ENCODE peak calls at places on chromosomes 16 and 17, in nine cellular contexts. One of them, this sample, is unnamed.

GRCh38 chr17:46770818-46771600 is 47.5 kb downstream of the WNT3 start:
- DNase-seq in activated CD8-positive, alpha-beta memory T cell treated with anti-CD3 and anti-CD28 coated beads, Interleukin-2, amount 50 U/mL, for 4 hours: no peak
- DNase-seq in GM04504: no peak
- DNase-seq in WTC11: peak
- DNase-seq in fibroblast of lung: peak
- DNase-seq in heart left ventricle: peak
- DNase-seq in HT1080: peak
- DNase-seq in globus pallidus: no peak
- DNase-seq in gastrocnemius medialis: no peak
- DNase-seq in this sample: peak

GRCh38 chr16:85894266-85894665 is 4.7 kb upstream of the IRF8 start:
- DNase-seq in globus pallidus: no peak
- DNase-seq in WTC11: peak
- DNase-seq in activated CD8-positive, alpha-beta memory T cell treated with anti-CD3 and anti-CD28 coated beads, Interleukin-2, amount 50 U/mL, for 4 hours: no peak
- DNase-seq in heart left ventricle: no peak
- DNase-seq in HT1080: no peak
- DNase-seq in fibroblast of lung: no peak
- DNase-seq in gastrocnemius medialis: no peak
- DNase-seq in GM04504: no peak
- DNase-seq in this sample: no peak

GRCh38 chr16:4011225-4011939 is 104.9 kb downstream of the ADCY9 start:
- DNase-seq in heart left ventricle: no peak
- DNase-seq in GM04504: no peak
- DNase-seq in fibroblast of lung: no peak
- DNase-seq in gastrocnemius medialis: no peak
- DNase-seq in WTC11: peak
- DNase-seq in activated CD8-positive, alpha-beta memory T cell treated with anti-CD3 and anti-CD28 coated beads, Interleukin-2, amount 50 U/mL, for 4 hours: no peak
- DNase-seq in HT1080: no peak
- DNase-seq in globus pallidus: no peak
- DNase-seq in this sample: peak

GRCh38 chr16:11233727-11234376 is 22.2 kb downstream of the SOCS1 start:
- DNase-seq in GM04504: no peak
- DNase-seq in heart left ventricle: no peak
- DNase-seq in gastrocnemius medialis: no peak
- DNase-seq in activated CD8-positive, alpha-beta memory T cell treated with anti-CD3 and anti-CD28 coated beads, Interleukin-2, amount 50 U/mL, for 4 hours: peak
- DNase-seq in fibroblast of lung: no peak
- DNase-seq in globus pallidus: no peak
- DNase-seq in WTC11: peak
- DNase-seq in HT1080: peak
- DNase-seq in this sample: no peak

GRCh38 chr17:75553553-75554110 is 28.1 kb downstream of the LLGL2 start:
- DNase-seq in gastrocnemius medialis: no peak
- DNase-seq in heart left ventricle: no peak
- DNase-seq in fibroblast of lung: no peak
- DNase-seq in GM04504: no peak
- DNase-seq in activated CD8-positive, alpha-beta memory T cell treated with anti-CD3 and anti-CD28 coated beads, Interleukin-2, amount 50 U/mL, for 4 hours: no peak
- DNase-seq in globus pallidus: no peak
- DNase-seq in HT1080: no peak
- DNase-seq in WTC11: no peak
- DNase-seq in this sample: no peak

GRCh38 chr16:22314661-22315626 is 17.7 kb downstream of the POLR3E start:
- DNase-seq in GM04504: no peak
- DNase-seq in HT1080: no peak
- DNase-seq in WTC11: no peak
- DNase-seq in globus pallidus: no peak
- DNase-seq in heart left ventricle: no peak
- DNase-seq in gastrocnemius medialis: no peak
- DNase-seq in fibroblast of lung: no peak
- DNase-seq in activated CD8-positive, alpha-beta memory T cell treated with anti-CD3 and anti-CD28 coated beads, Interleukin-2, amount 50 U/mL, for 4 hours: no peak
- DNase-seq in this sample: no peak

GRCh38 chr16:66115373-66115772 is 251.1 kb upstream of the CDH5 start:
- DNase-seq in GM04504: no peak
- DNase-seq in WTC11: no peak
- DNase-seq in activated CD8-positive, alpha-beta memory T cell treated with anti-CD3 and anti-CD28 coated beads, Interleukin-2, amount 50 U/mL, for 4 hours: no peak
- DNase-seq in globus pallidus: no peak
- DNase-seq in fibroblast of lung: no peak
- DNase-seq in gastrocnemius medialis: no peak
- DNase-seq in HT1080: no peak
- DNase-seq in heart left ventricle: no peak
- DNase-seq in this sample: no peak

GRCh38 chr16:55120408-55120807 is 189.7 kb downstream of the IRX5 start:
- DNase-seq in WTC11: peak
- DNase-seq in fibroblast of lung: no peak
- DNase-seq in activated CD8-positive, alpha-beta memory T cell treated with anti-CD3 and anti-CD28 coated beads, Interleukin-2, amount 50 U/mL, for 4 hours: no peak
- DNase-seq in heart left ventricle: no peak
- DNase-seq in HT1080: no peak
- DNase-seq in GM04504: peak
- DNase-seq in globus pallidus: no peak
- DNase-seq in gastrocnemius medialis: no peak
- DNase-seq in this sample: no peak

GRCh38 chr17:64133546-64134215 is 3.7 kb upstream of the ERN1 start:
- DNase-seq in heart left ventricle: no peak
- DNase-seq in activated CD8-positive, alpha-beta memory T cell treated with anti-CD3 and anti-CD28 coated beads, Interleukin-2, amount 50 U/mL, for 4 hours: no peak
- DNase-seq in WTC11: no peak
- DNase-seq in fibroblast of lung: peak
- DNase-seq in globus pallidus: peak
- DNase-seq in gastrocnemius medialis: no peak
- DNase-seq in HT1080: peak
- DNase-seq in GM04504: no peak
- DNase-seq in this sample: peak

GRCh38 chr16:50255538-50255937 is 10.8 kb upstream of the ADCY7 start:
- DNase-seq in gastrocnemius medialis: no peak
- DNase-seq in WTC11: no peak
- DNase-seq in HT1080: no peak
- DNase-seq in heart left ventricle: no peak
- DNase-seq in globus pallidus: no peak
- DNase-seq in fibroblast of lung: no peak
- DNase-seq in activated CD8-positive, alpha-beta memory T cell treated with anti-CD3 and anti-CD28 coated beads, Interleukin-2, amount 50 U/mL, for 4 hours: no peak
- DNase-seq in GM04504: no peak
- DNase-seq in this sample: no peak

GRCh38 chr17:82414548-82415281 is 3.4 kb upstream of the HEXD start:
- DNase-seq in activated CD8-positive, alpha-beta memory T cell treated with anti-CD3 and anti-CD28 coated beads, Interleukin-2, amount 50 U/mL, for 4 hours: peak
- DNase-seq in heart left ventricle: peak
- DNase-seq in fibroblast of lung: peak
- DNase-seq in globus pallidus: peak
- DNase-seq in HT1080: peak
- DNase-seq in gastrocnemius medialis: no peak
- DNase-seq in WTC11: peak
- DNase-seq in GM04504: no peak
- DNase-seq in this sample: peak

GRCh38 chr17:70137451-70138230 is 31.7 kb upstream of the KCNJ2 start:
- DNase-seq in heart left ventricle: peak
- DNase-seq in WTC11: no peak
- DNase-seq in gastrocnemius medialis: peak
- DNase-seq in globus pallidus: peak
- DNase-seq in fibroblast of lung: peak
- DNase-seq in activated CD8-positive, alpha-beta memory T cell treated with anti-CD3 and anti-CD28 coated beads, Interleukin-2, amount 50 U/mL, for 4 hours: no peak
- DNase-seq in GM04504: peak
- DNase-seq in HT1080: peak
- DNase-seq in this sample: peak

GRCh38 chr17:8468988-8469387 is 33.3 kb downstream of the NDEL1 start:
- DNase-seq in heart left ventricle: no peak
- DNase-seq in globus pallidus: no peak
- DNase-seq in activated CD8-positive, alpha-beta memory T cell treated with anti-CD3 and anti-CD28 coated beads, Interleukin-2, amount 50 U/mL, for 4 hours: no peak
- DNase-seq in WTC11: no peak
- DNase-seq in GM04504: no peak
- DNase-seq in HT1080: no peak
- DNase-seq in gastrocnemius medialis: no peak
- DNase-seq in fibroblast of lung: no peak
- DNase-seq in this sample: no peak

GRCh38 chr16:89473791-89474414 is 16.5 kb downstream of the ANKRD11 start:
- DNase-seq in heart left ventricle: no peak
- DNase-seq in GM04504: no peak
- DNase-seq in gastrocnemius medialis: no peak
- DNase-seq in activated CD8-positive, alpha-beta memory T cell treated with anti-CD3 and anti-CD28 coated beads, Interleukin-2, amount 50 U/mL, for 4 hours: no peak
- DNase-seq in globus pallidus: no peak
- DNase-seq in HT1080: peak
- DNase-seq in fibroblast of lung: peak
- DNase-seq in WTC11: no peak
- DNase-seq in this sample: no peak

GRCh38 chr16:28042856-28043255 is 20.7 kb downstream of the GSG1L start:
- DNase-seq in GM04504: no peak
- DNase-seq in heart left ventricle: no peak
- DNase-seq in WTC11: no peak
- DNase-seq in fibroblast of lung: peak
- DNase-seq in gastrocnemius medialis: no peak
- DNase-seq in activated CD8-positive, alpha-beta memory T cell treated with anti-CD3 and anti-CD28 coated beads, Interleukin-2, amount 50 U/mL, for 4 hours: no peak
- DNase-seq in HT1080: peak
- DNase-seq in globus pallidus: no peak
- DNase-seq in this sample: peak

GRCh38 chr16:50279142-50279865 is 13.0 kb downstream of the ADCY7 start:
- DNase-seq in gastrocnemius medialis: peak
- DNase-seq in heart left ventricle: peak
- DNase-seq in HT1080: no peak
- DNase-seq in GM04504: no peak
- DNase-seq in WTC11: no peak
- DNase-seq in fibroblast of lung: no peak
- DNase-seq in globus pallidus: peak
- DNase-seq in activated CD8-positive, alpha-beta memory T cell treated with anti-CD3 and anti-CD28 coated beads, Interleukin-2, amount 50 U/mL, for 4 hours: no peak
- DNase-seq in this sample: no peak

GRCh38 chr17:5705081-5705875 is 121.0 kb upstream of the NLRP1 start:
- DNase-seq in globus pallidus: no peak
- DNase-seq in fibroblast of lung: peak
- DNase-seq in gastrocnemius medialis: no peak
- DNase-seq in heart left ventricle: no peak
- DNase-seq in GM04504: no peak
- DNase-seq in HT1080: no peak
- DNase-seq in WTC11: peak
- DNase-seq in activated CD8-positive, alpha-beta memory T cell treated with anti-CD3 and anti-CD28 coated beads, Interleukin-2, amount 50 U/mL, for 4 hours: no peak
- DNase-seq in this sample: no peak

GRCh38 chr17:74870512-74870911 is 2.3 kb downstream of the FDXR start:
- DNase-seq in WTC11: no peak
- DNase-seq in HT1080: peak
- DNase-seq in fibroblast of lung: peak
- DNase-seq in GM04504: peak
- DNase-seq in gastrocnemius medialis: no peak
- DNase-seq in activated CD8-positive, alpha-beta memory T cell treated with anti-CD3 and anti-CD28 coated beads, Interleukin-2, amount 50 U/mL, for 4 hours: no peak
- DNase-seq in globus pallidus: no peak
- DNase-seq in heart left ventricle: no peak
- DNase-seq in this sample: no peak

GRCh38 chr16:5502944-5503343 is 405.3 kb upstream of the EEF2KMT start:
- DNase-seq in activated CD8-positive, alpha-beta memory T cell treated with anti-CD3 and anti-CD28 coated beads, Interleukin-2, amount 50 U/mL, for 4 hours: no peak
- DNase-seq in HT1080: no peak
- DNase-seq in GM04504: no peak
- DNase-seq in fibroblast of lung: no peak
- DNase-seq in WTC11: no peak
- DNase-seq in gastrocnemius medialis: no peak
- DNase-seq in globus pallidus: no peak
- DNase-seq in heart left ventricle: no peak
- DNase-seq in this sample: no peak

GRCh38 chr16:86391486-86391885 is 118.8 kb upstream of the FOXF1 start:
- DNase-seq in gastrocnemius medialis: no peak
- DNase-seq in WTC11: no peak
- DNase-seq in heart left ventricle: no peak
- DNase-seq in fibroblast of lung: peak
- DNase-seq in globus pallidus: no peak
- DNase-seq in GM04504: no peak
- DNase-seq in HT1080: no peak
- DNase-seq in activated CD8-positive, alpha-beta memory T cell treated with anti-CD3 and anti-CD28 coated beads, Interleukin-2, amount 50 U/mL, for 4 hours: no peak
- DNase-seq in this sample: no peak

GRCh38 chr16:67017810-67018488 is 11.0 kb upstream of the CBFB start:
- DNase-seq in heart left ventricle: peak
- DNase-seq in gastrocnemius medialis: peak
- DNase-seq in HT1080: peak
- DNase-seq in activated CD8-positive, alpha-beta memory T cell treated with anti-CD3 and anti-CD28 coated beads, Interleukin-2, amount 50 U/mL, for 4 hours: peak
- DNase-seq in fibroblast of lung: peak
- DNase-seq in GM04504: peak
- DNase-seq in WTC11: peak
- DNase-seq in globus pallidus: peak
- DNase-seq in this sample: peak